ENCODE peak calls at places on chromosomes 2 and 18, in seven cellular contexts. T is CD4-positive, CD25-positive, alpha-beta regulatory T cell; Y is astrocyte; C is CD4-positive, alpha-beta T cell; H is ascending aorta; F is GM23248; N is mammary epithelial cell. Z is an unnamed sample.
A peak's percentile ranks its signal among the peaks of the same experiment; 100 is the strongest.

GRCh38 chr2:74223941-74224770 is 25.7 kb downstream of the MTHFD2 start:
- DNase-seq in T (no peak), Y (no peak), C (no peak), H (no peak), F (peak; percentile 63), N (no peak), Z (no peak)

GRCh38 chr2:102336502-102336945 is 19.1 kb upstream of the IL18R1 start:
- DNase-seq in T (no peak), Y (no peak), C (no peak), H (no peak), F (peak; percentile 51), N (peak; percentile 70), Z (no peak)

GRCh38 chr2:45729753-45730512 is 78.5 kb downstream of the PRKCE start:
- DNase-seq in T (peak; percentile 11), Y (no peak), C (no peak), H (no peak), F (no peak), N (no peak), Z (no peak)

GRCh38 chr2:128160616-128161275 is 69.7 kb downstream of the UGGT1 start:
- DNase-seq in T (no peak), Y (no peak), C (no peak), H (no peak), F (no peak), N (no peak), Z (no peak)

GRCh38 chr18:7598167-7599062 is 31.3 kb downstream of the PTPRM start:
- DNase-seq in T (no peak), Y (peak; percentile 64), C (no peak), H (no peak), F (peak; percentile 65), N (no peak), Z (no peak)

GRCh38 chr2:143110759-143111428 is 18.3 kb upstream of the ARHGAP15 start:
- DNase-seq in T (peak; percentile 84), Y (peak; percentile 59), C (peak; percentile 56), H (no peak), F (peak; percentile 73), N (peak; percentile 45), Z (no peak)

GRCh38 chr2:76640905-76641304 is 881.3 kb downstream of the LRRTM4 start:
- DNase-seq in T (no peak), Y (no peak), C (no peak), H (no peak), F (no peak), N (peak; percentile 37), Z (no peak)

GRCh38 chr2:222879602-222879933 is 18.7 kb downstream of the ACSL3 start:
- DNase-seq in T (no peak), Y (no peak), C (no peak), H (no peak), F (no peak), N (no peak), Z (no peak)

GRCh38 chr2:71700041-71700879 is 246.9 kb downstream of the DYSF start:
- DNase-seq in T (no peak), Y (no peak), C (peak; percentile 12), H (no peak), F (no peak), N (no peak), Z (no peak)

GRCh38 chr2:197311521-197312033 is 997 bp upstream of the ANKRD44 start:
- DNase-seq in T (no peak), Y (peak; percentile 40), C (no peak), H (no peak), F (peak; percentile 46), N (no peak), Z (no peak)

GRCh38 chr18:23936371-23936958 is 78.1 kb upstream of the TTC39C start:
- DNase-seq in T (no peak), Y (no peak), C (no peak), H (no peak), F (no peak), N (peak; percentile 53), Z (no peak)

GRCh38 chr2:96262306-96262705 is 3.5 kb downstream of the TMEM127 start:
- DNase-seq in T (no peak), Y (no peak), C (no peak), H (no peak), F (peak; percentile 36), N (no peak), Z (no peak)

GRCh38 chr2:16429431-16429830 is 236.2 kb downstream of the CYRIA start:
- DNase-seq in T (no peak), Y (no peak), C (no peak), H (no peak), F (no peak), N (no peak), Z (no peak)

GRCh38 chr2:212686285-212686895 is 147.8 kb upstream of the ERBB4 start:
- DNase-seq in T (peak; percentile 78), Y (peak; percentile 34), C (peak; percentile 48), H (no peak), F (peak; percentile 81), N (peak; percentile 50), Z (peak; percentile 50)

GRCh38 chr2:60519259-60519863 is 34.1 kb downstream of the BCL11A start:
- DNase-seq in T (no peak), Y (peak; percentile 88), C (no peak), H (no peak), F (peak; percentile 87), N (peak; percentile 21), Z (no peak)

GRCh38 chr2:19807866-19808265 is 93.9 kb downstream of the TTC32 start:
- DNase-seq in T (no peak), Y (no peak), C (no peak), H (no peak), F (no peak), N (no peak), Z (no peak)

GRCh38 chr2:157662401-157662800 is 33.7 kb upstream of the ACVR1C start:
- DNase-seq in T (no peak), Y (no peak), C (no peak), H (no peak), F (no peak), N (peak; percentile 35), Z (no peak)

GRCh38 chr18:21270453-21270852 is 28.4 kb downstream of the GREB1L start:
- DNase-seq in T (no peak), Y (peak; percentile 68), C (no peak), H (no peak), F (peak; percentile 60), N (peak; percentile 71), Z (no peak)

GRCh38 chr18:1544016-1544415 is 639.3 kb downstream of the ADCYAP1 start:
- DNase-seq in T (no peak), Y (no peak), C (no peak), H (no peak), F (no peak), N (no peak), Z (no peak)

DNA sequence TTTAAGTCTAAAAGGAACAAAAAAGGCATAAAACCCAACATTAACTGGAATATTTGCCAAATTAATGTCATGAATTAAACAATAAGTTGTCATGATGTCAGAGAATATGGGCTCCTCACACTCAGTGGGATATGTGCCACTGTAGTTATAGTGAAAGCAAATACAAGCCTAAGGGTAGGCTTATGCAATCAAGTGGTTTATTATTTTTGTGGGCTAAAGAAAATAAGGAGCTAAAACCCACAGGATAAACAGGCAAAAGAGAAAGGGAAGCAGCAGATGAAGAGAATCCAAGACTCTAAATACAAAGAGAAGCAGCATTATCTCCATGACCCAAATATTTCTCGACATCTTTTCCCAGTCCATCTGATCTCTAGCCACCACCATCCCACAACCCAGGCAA is 17.5 kb downstream of the YWHAQ start:
- DNase-seq in T (no peak), Y (peak; percentile 80), C (no peak), H (no peak), F (peak; percentile 84), N (peak; percentile 82), Z (no peak)
- H3K27ac ChIP-seq in T (no peak overlapping the region), Y (no peak overlapping the region), C (no peak overlapping the region), H (peak overlapping the region; percentile 37), F (peak overlapping the region; percentile 71), N (no peak overlapping the region), Z (no peak overlapping the region)

DNA sequence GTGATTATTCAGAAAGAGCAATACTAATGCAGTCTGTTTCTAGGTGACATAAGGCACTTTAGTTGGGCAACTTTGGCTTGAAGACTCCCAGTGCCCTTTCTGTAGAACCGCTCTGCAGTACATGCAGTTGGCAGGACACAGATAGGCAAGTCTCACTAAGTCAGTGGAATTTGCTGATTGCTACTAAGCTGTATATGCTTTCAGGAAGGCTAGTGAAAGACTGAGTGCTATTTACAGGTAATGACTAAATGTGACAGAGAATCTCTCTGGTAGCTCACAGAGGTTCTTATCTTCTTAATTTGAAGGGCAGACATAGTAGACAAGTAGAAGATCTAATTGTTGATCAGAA is 243.0 kb downstream of the WDPCP start:
- DNase-seq in T (no peak), Y (no peak), C (no peak), H (no peak), F (no peak), N (no peak), Z (no peak)
- H3K27ac ChIP-seq in T (no peak overlapping the region), Y (no peak overlapping the region), C (no peak overlapping the region), H (no peak overlapping the region), F (no peak overlapping the region), N (no peak overlapping the region), Z (no peak overlapping the region)

DNA sequence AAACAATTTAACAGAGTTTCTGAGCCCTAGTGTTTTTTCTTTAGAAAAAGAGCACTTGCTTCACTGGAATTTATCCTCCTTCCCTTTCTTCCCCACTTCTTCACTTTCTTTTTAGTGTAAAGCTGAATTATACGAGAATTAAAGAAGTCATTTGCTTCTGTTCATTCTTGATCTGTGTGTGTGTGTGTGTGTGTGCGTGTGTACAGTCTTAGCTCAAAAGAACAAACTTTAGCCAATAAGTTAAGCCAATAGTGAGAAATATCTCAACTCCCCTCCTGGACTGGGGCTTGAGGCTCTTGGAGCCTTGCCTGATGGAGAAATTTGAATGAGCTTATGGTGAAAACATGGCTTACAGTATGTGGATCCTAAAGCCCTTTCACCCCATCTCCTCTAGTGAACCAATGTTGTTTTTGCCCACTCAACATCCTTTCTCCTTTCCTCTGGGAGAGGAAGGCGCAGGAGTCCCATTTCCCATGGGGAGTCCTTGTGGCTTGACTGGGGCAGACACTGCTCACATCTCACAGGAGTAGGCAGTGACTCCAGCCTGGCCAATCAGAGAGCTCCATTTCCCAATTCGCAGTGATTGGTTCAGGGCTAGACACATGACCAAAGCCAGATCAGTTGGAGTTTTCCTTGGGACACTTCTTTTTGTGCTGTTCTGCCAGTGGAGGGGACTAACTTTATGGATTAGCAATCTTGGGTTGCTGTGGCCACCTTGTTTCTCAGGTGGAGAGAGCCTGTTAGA is 16.3 kb upstream of the MYO3B start:
- DNase-seq in T (no peak), Y (no peak), C (no peak), H (no peak), F (peak; percentile 19), N (no peak), Z (no peak)
- H3K27ac ChIP-seq in T (no peak overlapping the region), Y (no peak overlapping the region), C (no peak overlapping the region), H (no peak overlapping the region), F (peak overlapping the region; percentile 8), N (peak overlapping the region; percentile 46), Z (no peak overlapping the region)

DNA sequence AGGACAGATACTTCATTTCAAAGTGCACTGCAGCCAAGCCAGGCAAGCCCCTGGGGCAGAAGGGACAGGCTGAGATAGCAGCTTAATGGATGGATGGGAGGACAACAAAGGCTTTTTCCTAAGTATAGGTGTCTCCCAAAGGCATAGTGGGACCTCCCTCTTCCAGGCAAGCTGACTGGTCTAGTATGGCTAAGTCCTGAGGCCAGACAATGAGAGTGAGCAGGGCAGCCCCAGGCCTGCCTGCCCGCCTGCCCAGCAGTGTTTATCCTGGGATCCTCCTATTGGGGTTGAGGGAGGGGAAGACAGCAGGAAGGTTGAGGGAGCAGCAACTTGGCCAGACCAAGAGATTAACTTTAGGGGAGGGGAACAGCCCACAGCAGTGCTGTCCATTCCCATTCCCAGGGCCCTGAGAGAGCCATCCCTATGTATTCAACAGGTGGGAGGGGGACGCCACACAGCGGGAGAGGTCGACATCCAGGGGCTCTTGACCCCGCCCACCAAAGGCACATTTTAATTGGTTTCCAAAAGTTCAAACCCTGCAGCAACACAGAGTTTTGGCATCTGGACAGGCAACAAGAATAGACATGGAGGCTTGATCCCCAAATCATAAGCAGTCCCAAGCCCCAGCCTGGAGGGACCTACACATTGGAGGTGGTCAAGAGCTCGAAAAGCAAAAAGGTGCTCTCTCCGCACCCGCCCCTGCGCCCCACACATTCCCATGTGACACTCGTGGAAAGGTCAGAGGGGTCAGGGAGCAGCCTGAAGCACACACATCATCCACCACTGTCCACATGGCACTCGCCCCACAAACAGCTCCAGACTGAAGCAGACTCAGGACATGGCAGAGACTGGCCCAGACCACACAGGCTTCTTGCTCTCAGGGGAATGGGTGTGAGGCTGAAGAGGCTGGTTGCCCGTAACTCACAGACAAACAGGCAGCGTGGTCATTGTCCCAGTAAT is 2.9 kb upstream of the SFXN5 start:
- DNase-seq in T (no peak), Y (no peak), C (no peak), H (no peak), F (no peak), N (no peak), Z (no peak)
- H3K27ac ChIP-seq in T (no peak overlapping the region), Y (no peak overlapping the region), C (no peak overlapping the region), H (no peak overlapping the region), F (no peak overlapping the region), N (no peak overlapping the region), Z (no peak overlapping the region)